ENCODE peak calls at places on chromosome 4, in four cellular contexts. K is hypothalamus; F is fibroblast of the aortic adventitia; N is activated naive CD8-positive, alpha-beta T cell treated with anti-CD3 and anti-CD28 coated beads, Interleukin-2, amount 50 U/mL, for 24 hours. S is an unnamed sample.

GRCh38 chr4:121034010-121034409 is 38.3 kb downstream of the NDNF start:
- DNase-seq in K (no peak), F (peak; percentile 74), N (no peak), S (no peak)

GRCh38 chr4:185834088-185834487 is 22.1 kb upstream of the SORBS2 start:
- DNase-seq in K (no peak), F (no peak), N (no peak), S (no peak)

GRCh38 chr4:3111461-3111860 is 37.0 kb downstream of the HTT start:
- DNase-seq in K (no peak), F (peak; percentile 58), N (no peak), S (no peak)

GRCh38 chr4:153152453-153153338 is 51.5 kb upstream of the TRIM2 start:
- DNase-seq in K (peak; percentile 37), F (peak; percentile 46), N (peak; percentile 83), S (peak; percentile 24)

GRCh38 chr4:185167205-185167604 is 24.1 kb downstream of the SLC25A4 start:
- DNase-seq in K (no peak), F (no peak), N (no peak), S (no peak)

GRCh38 chr4:158998624-158999023 is 104.3 kb upstream of the RAPGEF2 start:
- DNase-seq in K (no peak), F (no peak), N (no peak), S (no peak)

GRCh38 chr4:163221467-163221866 is 54.8 kb upstream of the NAF1 start:
- DNase-seq in K (no peak), F (no peak), N (no peak), S (no peak)

GRCh38 chr4:128707864-128708263 is 101.6 kb upstream of the JADE1 start:
- DNase-seq in K (no peak), F (peak; percentile 72), N (no peak), S (no peak)

GRCh38 chr4:128354205-128354821 is 66.7 kb upstream of the PGRMC2 start:
- DNase-seq in K (no peak), F (peak; percentile 88), N (no peak), S (no peak)

GRCh38 chr4:159175165-159175988 is 72.5 kb downstream of the RAPGEF2 start:
- DNase-seq in K (peak; percentile 40), F (peak; percentile 94), N (peak; percentile 49), S (peak; percentile 36)

GRCh38 chr4:53688186-53688790 is 97.0 kb upstream of the LNX1 start:
- DNase-seq in K (no peak), F (peak; percentile 99), N (peak; percentile 55), S (no peak)

GRCh38 chr4:75849459-75849858 is 52.8 kb downstream of the PPEF2 start:
- DNase-seq in K (no peak), F (no peak), N (no peak), S (no peak)

GRCh38 chr4:112311516-112311915 is 14.3 kb downstream of the ALPK1 start:
- DNase-seq in K (no peak), F (no peak), N (no peak), S (no peak)

GRCh38 chr4:104494822-104495559 is at the start of gene CXXC4:
- DNase-seq in K (peak; percentile 41), F (peak; percentile 27), N (peak; percentile 5), S (peak; percentile 60)

GRCh38 chr4:105241456-105241855 is 94.8 kb downstream of the TET2 start:
- DNase-seq in K (no peak), F (no peak), N (no peak), S (peak; percentile 15)

GRCh38 chr4:3346146-3346545 is 53.3 kb downstream of the RGS12 start:
- DNase-seq in K (no peak), F (peak; percentile 90), N (peak; percentile 30), S (no peak)

GRCh38 chr4:114136067-114136466 is 156.6 kb upstream of the ARSJ start:
- DNase-seq in K (no peak), F (peak; percentile 19), N (no peak), S (no peak)

GRCh38 chr4:114383721-114384120 is 214.9 kb upstream of the UGT8 start:
- DNase-seq in K (no peak), F (peak; percentile 82), N (no peak), S (no peak)

GRCh38 chr4:128570380-128570779 is 239.1 kb upstream of the JADE1 start:
- DNase-seq in K (no peak), F (peak; percentile 68), N (no peak), S (no peak)

GRCh38 chr4:109147135-109147534 is 155.3 kb downstream of the COL25A1 start:
- DNase-seq in K (no peak), F (no peak), N (no peak), S (no peak)

GRCh38 chr4:19214591-19214990 is 1037.1 kb upstream of the SLIT2 start:
- DNase-seq in K (no peak), F (no peak), N (no peak), S (no peak)

GRCh38 chr4:8593268-8594096 is 917 bp downstream of the CPZ start:
- DNase-seq in K (no peak), F (no peak), N (no peak), S (no peak)

GRCh38 chr4:92064574-92064973 is 239.2 kb upstream of the GRID2 start:
- DNase-seq in K (no peak), F (no peak), N (no peak), S (no peak)

GRCh38 chr4:124641715-124642380 is 70.7 kb downstream of the ANKRD50 start:
- DNase-seq in K (no peak), F (peak; percentile 83), N (no peak), S (no peak)